ENCODE peak calls at places on chromosome 7, in eight cellular contexts. D, I, N, H, V, J, R and S are unnamed samples. For H3K4me1, the result is how much of the 10 kb centered on the place peaks cover.

GRCh38 chr7:1538544-1539345 is 8.2 kb downstream of the MAFK start:
- DNase-seq in I (no peak), V (peak), R (no peak), H (no peak), J (no peak), D (no peak), N (no peak), S (peak)

GRCh38 chr7:116528008-116528789 is 3.4 kb downstream of the CAV1 start:
- DNase-seq in V (peak), N (no peak), H (peak), R (peak), I (no peak), J (peak), D (no peak), S (peak)

GRCh38 chr7:19015066-19015465 is 102.4 kb downstream of the TWIST1 start:
- DNase-seq in D (no peak), R (no peak), J (no peak), N (no peak), H (no peak), I (no peak), V (no peak), S (no peak)

GRCh38 chr7:158112571-158113320 is 474.9 kb downstream of the PTPRN2 start:
- DNase-seq in H (no peak), I (no peak), R (no peak), D (no peak), J (no peak), N (no peak), V (no peak), S (no peak)

GRCh38 chr7:93715234-93715633 is 140.7 kb upstream of the CALCR start:
- DNase-seq in N (no peak), D (no peak), J (peak), H (peak), I (peak), R (peak), V (peak), S (peak)

GRCh38 chr7:19122018-19122588 is 4.7 kb upstream of the TWIST1 start:
- DNase-seq in H (no peak), J (no peak), V (no peak), N (no peak), I (no peak), D (no peak), R (peak), S (no peak)

GRCh38 chr7:94576316-94576715 is 66.7 kb downstream of the CASD1 start:
- DNase-seq in D (no peak), R (no peak), N (no peak), J (no peak), I (no peak), V (no peak), H (no peak), S (no peak)

GRCh38 chr7:80821781-80822180 is 97.1 kb downstream of the SEMA3C start:
- DNase-seq in V (no peak), N (no peak), R (no peak), H (no peak), D (no peak), J (no peak), I (peak), S (no peak)

GRCh38 chr7:8147760-8148463 is 114.1 kb downstream of the ICA1 start:
- DNase-seq in H (no peak), I (no peak), J (no peak), R (no peak), N (no peak), V (no peak), D (no peak), S (no peak)

GRCh38 chr7:74598558-74598957 is 59.0 kb upstream of the GTF2I start:
- DNase-seq in N (no peak), H (no peak), J (no peak), R (peak), V (no peak), I (no peak), D (no peak), S (no peak)

GRCh38 chr7:110442386-110442837 is 648.5 kb upstream of the LRRN3 start:
- DNase-seq in N (no peak), H (no peak), V (no peak), I (peak), J (no peak), D (no peak), R (peak), S (no peak)

GRCh38 chr7:45331563-45331962 is 174.0 kb downstream of the RAMP3 start:
- DNase-seq in I (no peak), R (no peak), V (no peak), N (no peak), D (no peak), J (no peak), H (no peak), S (no peak)

GRCh38 chr7:96349572-96349971 is 27.7 kb upstream of the SLC25A13 start:
- DNase-seq in D (no peak), R (no peak), V (no peak), N (no peak), J (no peak), I (no peak), H (no peak), S (no peak)

GRCh38 chr7:132145466-132145865 is 430.8 kb downstream of the PLXNA4 start:
- DNase-seq in N (no peak), I (no peak), V (peak), R (peak), H (no peak), J (peak), D (no peak), S (peak)

GRCh38 chr7:4612237-4612636 is 69.9 kb upstream of the FOXK1 start:
- DNase-seq in V (no peak), R (no peak), D (no peak), I (no peak), N (no peak), H (no peak), J (no peak), S (no peak)

GRCh38 chr7:136853654-136854053 is 14.8 kb upstream of the CHRM2 start:
- DNase-seq in H (no peak), D (no peak), R (peak), N (no peak), I (no peak), V (no peak), J (no peak), S (no peak)

GRCh38 chr7:151699920-151700319 is 177.0 kb downstream of the PRKAG2 start:
- DNase-seq in V (no peak), D (no peak), N (no peak), J (no peak), R (peak), H (no peak), I (no peak), S (no peak)

GRCh38 chr7:125112741-125113309 is 183.2 kb upstream of the POT1 start:
- DNase-seq in V (no peak), N (no peak), I (no peak), H (no peak), J (no peak), D (no peak), R (peak), S (no peak)

GRCh38 chr7:17696422-17696821 is 243.9 kb downstream of the SNX13 start:
- DNase-seq in D (no peak), R (peak), N (no peak), J (peak), I (peak), H (no peak), V (peak), S (peak)

GRCh38 chr7:51949726-51950644 is 633.4 kb upstream of the COBL start:
- DNase-seq in J (no peak), R (no peak), V (no peak), H (no peak), N (no peak), D (no peak), I (no peak), S (no peak)

GRCh38 chr7:95476072-95476845 is 9.5 kb upstream of the ASB4 start:
- DNase-seq in N (no peak), H (no peak), V (no peak), I (no peak), D (no peak), J (no peak), R (no peak), S (no peak)

GRCh38 chr7:117251687-117252086 is 71.2 kb downstream of the WNT2 start:
- DNase-seq in I (no peak), R (peak), H (no peak), J (no peak), V (no peak), D (no peak), N (no peak), S (no peak)

GRCh38 chr7:27921081-27921836 is 181.3 kb downstream of the TAX1BP1 start:
- DNase-seq in I (peak), J (no peak), H (no peak), D (no peak), N (peak), R (peak), V (no peak), S (no peak)

DNA sequence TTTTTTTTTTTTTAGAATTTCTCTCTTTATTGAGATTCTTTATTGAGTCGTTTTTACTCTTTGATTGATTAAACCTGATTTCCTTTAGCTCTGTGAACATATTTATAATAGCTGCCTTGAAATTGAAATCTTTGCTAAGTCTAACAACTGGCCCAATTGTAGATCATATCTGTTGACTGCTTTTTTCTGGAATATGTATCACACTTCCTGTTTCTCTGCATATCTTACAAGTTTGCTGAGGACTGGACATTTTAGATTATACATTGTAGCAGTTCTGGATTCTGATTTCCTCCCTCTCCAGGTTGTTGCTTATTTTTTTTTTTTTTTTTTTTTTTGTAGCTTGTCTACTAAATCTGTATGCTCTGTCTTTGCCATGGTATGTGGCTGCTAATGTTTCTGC is 56.3 kb downstream of the PRKAR2B start:
- DNase-seq in H (no peak), D (no peak), I (no peak), J (no peak), R (no peak), N (no peak), V (no peak), S (no peak)
- H3K27ac ChIP-seq in H (no peak), D (no peak), I (no peak), J (no peak), R (no peak), N (no peak), V (no peak), S (no peak)

DNA sequence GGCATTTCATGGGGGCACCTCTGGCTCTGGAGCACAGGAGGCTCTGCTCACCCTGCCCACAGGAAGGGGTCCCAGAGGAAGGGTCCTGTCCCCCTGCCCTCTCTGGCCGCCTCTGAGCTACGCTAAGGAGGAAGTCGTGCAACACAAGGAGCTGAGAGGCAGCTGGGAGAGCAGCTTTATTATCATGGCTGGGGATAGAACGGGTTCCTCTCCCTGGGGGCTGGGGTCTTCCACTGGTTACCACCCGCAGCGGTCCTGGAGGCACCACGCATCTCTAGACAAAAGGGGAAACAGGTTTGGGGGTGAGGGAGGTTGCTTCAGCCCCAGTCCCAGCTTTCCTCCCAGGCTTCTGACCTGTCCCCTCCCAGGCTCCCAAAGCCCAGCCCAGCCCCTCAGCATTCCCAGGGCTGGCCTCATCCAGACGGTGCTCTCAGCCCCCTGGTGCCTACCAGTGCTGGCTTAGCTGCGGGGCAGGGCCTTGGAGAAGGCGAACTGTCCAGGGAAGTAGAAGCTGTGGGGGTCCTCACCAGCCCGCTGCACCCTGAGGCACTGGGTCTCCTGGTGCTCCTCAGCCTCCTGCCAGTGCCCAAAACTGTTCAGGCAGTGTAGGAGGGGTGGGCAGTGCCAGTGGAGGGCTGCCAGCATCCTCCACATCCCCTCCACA is 3.1 kb downstream of the RARRES2 start:
- DNase-seq in D (no peak), R (no peak), H (no peak), N (no peak), I (no peak), J (no peak), V (no peak), S (no peak)
- H3K4me1 ChIP-seq in D (under half), R (under half), H (under half), N (under half), I (under half), J (under half), V (under half), S (under half)

GRCh38 chr7:105011771-105012502 is 2.1 kb upstream of the KMT2E start:
- DNase-seq in V (no peak), I (no peak), R (no peak), N (no peak), J (peak), D (no peak), H (peak), S (no peak)

GRCh38 chr7:105012503-105013282 is 1.3 kb upstream of the KMT2E start:
- DNase-seq in R (peak), J (peak), I (peak), N (peak), H (peak), V (peak), D (peak), S (peak)

GRCh38 chr7:105010538-105011523 is 3.2 kb upstream of the KMT2E start:
- DNase-seq in N (no peak), D (no peak), H (no peak), J (no peak), V (no peak), I (no peak), R (peak), S (no peak)

GRCh38 chr7:105007298-105007697 is 6.7 kb upstream of the KMT2E start:
- DNase-seq in J (no peak), N (no peak), D (no peak), H (no peak), I (no peak), V (no peak), R (no peak), S (no peak)

GRCh38 chr7:105009667-105010537 is 4.1 kb upstream of the KMT2E start:
- DNase-seq in H (no peak), I (no peak), R (no peak), V (no peak), J (no peak), N (no peak), D (no peak), S (no peak)
- H3K4me3 ChIP-seq in H (peak), I (peak), R (peak), V (peak), J (peak), N (peak), D (peak), S (peak)

GRCh38 chr7:155344270-155344617 is 46.6 kb downstream of the INSIG1 start:
- DNase-seq in D (no peak), V (no peak), I (no peak), J (no peak), N (no peak), H (no peak), R (no peak), S (no peak)
- H3K27ac ChIP-seq in D (no peak), V (no peak), I (no peak), J (no peak), N (no peak), H (no peak), R (no peak), S (no peak)

GRCh38 chr7:36348256-36348655 is 41.4 kb upstream of the ANLN start:
- DNase-seq in D (no peak), J (no peak), H (no peak), V (no peak), N (no peak), I (no peak), R (peak), S (no peak)
- H3K4me1 ChIP-seq in D (under half), J (under half), H (under half), V (under half), N (under half), I (under half), R (under half), S (under half)

GRCh38 chr7:154929006-154929726 is 73.8 kb downstream of the PAXIP1 start:
- DNase-seq in V (no peak), J (no peak), D (no peak), H (no peak), I (no peak), R (no peak), N (no peak), S (peak)
- H3K4me3 ChIP-seq in V (peak), J (peak), D (peak), H (peak), I (peak), R (peak), N (peak), S (peak)

GRCh38 chr7:135178364-135178763 is 7.9 kb upstream of the CYREN start:
- DNase-seq in J (no peak), H (no peak), R (no peak), D (no peak), V (no peak), N (no peak), I (no peak), S (no peak)
- H3K27ac ChIP-seq in J (no peak), H (no peak), R (no peak), D (peak), V (no peak), N (no peak), I (no peak), S (no peak)

DNA sequence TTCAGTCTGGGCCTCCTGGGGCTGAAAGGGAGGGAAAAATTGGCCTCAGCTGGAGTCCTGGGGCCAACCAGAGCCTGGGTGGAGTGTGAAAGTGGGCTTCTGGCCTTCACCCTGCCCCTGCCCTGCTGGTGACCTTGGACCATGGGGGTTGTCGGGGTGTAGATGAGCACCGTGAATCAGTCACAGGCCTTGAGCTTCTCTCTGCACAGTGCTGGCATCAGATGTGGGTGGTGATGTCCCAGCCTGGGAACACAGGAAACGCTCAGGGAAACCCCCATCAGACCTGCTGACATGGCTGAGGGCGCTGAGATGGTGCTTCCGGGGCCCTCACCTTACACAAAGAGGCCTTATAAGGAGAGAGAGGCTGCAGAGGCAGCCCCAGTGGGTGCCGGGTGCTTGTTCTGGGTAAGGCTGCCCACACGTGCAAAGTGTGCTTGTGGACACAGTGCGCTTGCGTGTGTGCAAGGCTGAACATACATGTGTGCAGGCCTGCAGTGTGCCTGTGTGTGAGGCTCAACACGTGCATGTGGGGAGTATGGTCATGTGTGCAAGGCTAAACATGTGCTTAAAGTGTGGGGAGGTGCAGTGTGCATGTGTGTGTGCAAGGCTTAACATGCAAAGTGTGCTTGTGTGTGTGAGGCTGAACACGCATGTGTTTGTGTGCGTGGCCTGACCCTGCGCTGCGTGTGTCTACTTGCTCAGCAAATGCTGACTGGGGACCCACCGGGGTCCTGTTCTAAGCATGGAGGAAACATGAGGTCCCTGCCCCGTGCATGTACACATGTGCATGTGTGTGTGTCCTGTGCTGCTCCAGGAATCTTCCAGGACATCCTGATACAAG is 6.5 kb downstream of the ARPC1B start:
- DNase-seq in H (no peak), R (no peak), I (peak), D (peak), V (no peak), N (peak), J (peak), S (peak)
- H3K4me1 ChIP-seq in H (under half), R (under half), I (under half), D (under half), V (under half), N (under half), J (under half), S (under half)

GRCh38 chr7:22726345-22726848 is 603 bp upstream of the IL6 start:
- DNase-seq in N (peak), J (peak), D (no peak), H (peak), V (peak), R (peak), I (peak), S (peak)
- H3K4me3 ChIP-seq in N (no peak), J (no peak), D (peak), H (peak), V (peak), R (no peak), I (no peak), S (peak)